ENCODE peak calls at places on chromosomes 4 and X, in six cellular contexts. A is NCI-H2081, U is small intestine, C is breast epithelium, L is choroid plexus epithelial cell, V is HFFc6. N is an unnamed sample.

GRCh38 chr4:185573651-185574199 is 38.4 kb upstream of the PDLIM3 start:
- DNase-seq in A (no peak), U (no peak), C (no peak), L (peak), V (peak), N (no peak)

GRCh38 chr4:121668368-121669162 is 28.2 kb downstream of the ANXA5 start:
- DNase-seq in A (no peak), U (no peak), C (no peak), L (peak), V (peak), N (no peak)

GRCh38 chr4:15012017-15012788 is 9.9 kb downstream of the CPEB2 start:
- DNase-seq in A (no peak), U (no peak), C (no peak), L (no peak), V (no peak), N (no peak)

GRCh38 chr4:801436-802124 is 24.3 kb downstream of the CPLX1 start:
- DNase-seq in A (no peak), U (no peak), C (no peak), L (no peak), V (no peak), N (no peak)

GRCh38 chr4:8332891-8333331 is 63.4 kb downstream of the HTRA3 start:
- DNase-seq in A (no peak), U (no peak), C (peak), L (no peak), V (no peak), N (no peak)

GRCh38 chr4:170127758-170128157 is 38.0 kb upstream of the AADAT start:
- DNase-seq in A (no peak), U (no peak), C (no peak), L (no peak), V (no peak), N (no peak)

GRCh38 chr4:177163532-177163931 is 146.1 kb upstream of the NEIL3 start:
- DNase-seq in A (no peak), U (no peak), C (no peak), L (no peak), V (peak), N (no peak)

GRCh38 chr4:155914782-155915181 is 11.3 kb downstream of the TDO2 start:
- DNase-seq in A (no peak), U (no peak), C (no peak), L (no peak), V (no peak), N (no peak)

GRCh38 chrX:17567173-17567572 is 170.1 kb upstream of the SCML1 start:
- DNase-seq in A (no peak), U (no peak), C (no peak), L (no peak), V (no peak), N (no peak)

GRCh38 chr4:150886597-150886996 is 128.5 kb downstream of the LRBA start:
- DNase-seq in A (no peak), U (no peak), C (no peak), L (peak), V (no peak), N (no peak)